ENCODE peak calls at places on chromosomes 7 and 10, in four cellular contexts. One of them, this sample, is unnamed. For H3K4me1, the result is how much of the 10 kb centered on the place peaks cover.

GRCh38 chr7:98674881-98675280 is 57.8 kb downstream of the NPTX2 start:
- DNase-seq in K562: no peak
- DNase-seq in SK-N-SH: no peak
- DNase-seq in HepG2: no peak
- DNase-seq in this sample: no peak

GRCh38 chr7:94431620-94432295 is 37.1 kb downstream of the COL1A2 start:
- DNase-seq in K562: no peak
- DNase-seq in SK-N-SH: no peak
- DNase-seq in HepG2: no peak
- DNase-seq in this sample: no peak

GRCh38 chr7:129777195-129777844 is 165.8 kb downstream of the NRF1 start:
- DNase-seq in K562: no peak
- DNase-seq in SK-N-SH: peak
- DNase-seq in HepG2: no peak
- DNase-seq in this sample: no peak

GRCh38 chr10:34985823-34986222 is 104.3 kb downstream of the CUL2 start:
- DNase-seq in K562: no peak
- DNase-seq in SK-N-SH: no peak
- DNase-seq in HepG2: peak
- DNase-seq in this sample: no peak

GRCh38 chr7:158285383-158285770 is 302.2 kb downstream of the PTPRN2 start:
- DNase-seq in K562: no peak
- DNase-seq in SK-N-SH: no peak
- DNase-seq in HepG2: no peak
- DNase-seq in this sample: no peak

GRCh38 chr10:127867805-127868204 is 24.9 kb downstream of the CLRN3 start:
- DNase-seq in K562: no peak
- DNase-seq in SK-N-SH: no peak
- DNase-seq in HepG2: no peak
- DNase-seq in this sample: no peak

GRCh38 chr7:66804001-66804400 is 63.5 kb downstream of the RABGEF1 start:
- DNase-seq in K562: no peak
- DNase-seq in SK-N-SH: no peak
- DNase-seq in HepG2: no peak
- DNase-seq in this sample: no peak

GRCh38 chr7:128830231-128831177 is at the start of gene FLNC:
- DNase-seq in K562: peak
- DNase-seq in SK-N-SH: peak
- DNase-seq in HepG2: no peak
- DNase-seq in this sample: no peak

GRCh38 chr10:72008096-72008933 is 44.1 kb downstream of the CHST3 start:
- DNase-seq in K562: no peak
- DNase-seq in SK-N-SH: peak
- DNase-seq in HepG2: peak
- DNase-seq in this sample: no peak

GRCh38 chr7:44461387-44461786 is 29.1 kb downstream of the NUDCD3 start:
- DNase-seq in K562: no peak
- DNase-seq in SK-N-SH: no peak
- DNase-seq in HepG2: no peak
- DNase-seq in this sample: no peak

GRCh38 chr10:77771851-77772250 is 134.2 kb upstream of the KCNMA1 start:
- DNase-seq in K562: no peak
- DNase-seq in SK-N-SH: no peak
- DNase-seq in HepG2: no peak
- DNase-seq in this sample: no peak

GRCh38 chr10:12405342-12406320 is 56.3 kb downstream of the CAMK1D start:
- DNase-seq in K562: no peak
- DNase-seq in SK-N-SH: no peak
- DNase-seq in HepG2: no peak
- DNase-seq in this sample: no peak

GRCh38 chr7:69871213-69871885 is 273.1 kb downstream of the AUTS2 start:
- DNase-seq in K562: no peak
- DNase-seq in SK-N-SH: peak
- DNase-seq in HepG2: no peak
- DNase-seq in this sample: no peak

GRCh38 chr10:49429458-49429857 is 33.6 kb upstream of the DRGX start:
- DNase-seq in K562: no peak
- DNase-seq in SK-N-SH: no peak
- DNase-seq in HepG2: no peak
- DNase-seq in this sample: no peak

GRCh38 chr7:130879191-130879590 is 145.2 kb upstream of the KLF14 start:
- DNase-seq in K562: no peak
- DNase-seq in SK-N-SH: no peak
- DNase-seq in HepG2: no peak
- DNase-seq in this sample: no peak

GRCh38 chr10:103442031-103442461 is 10.1 kb downstream of the CALHM2 start:
- DNase-seq in K562: no peak
- DNase-seq in SK-N-SH: no peak
- DNase-seq in HepG2: no peak
- DNase-seq in this sample: no peak

GRCh38 chr10:11515596-11516418 is 95.6 kb downstream of the USP6NL start:
- DNase-seq in K562: peak
- DNase-seq in SK-N-SH: peak
- DNase-seq in HepG2: peak
- DNase-seq in this sample: peak

GRCh38 chr10:11177926-11178453 is 160.3 kb downstream of the CELF2 start:
- DNase-seq in K562: peak
- DNase-seq in SK-N-SH: no peak
- DNase-seq in HepG2: no peak
- DNase-seq in this sample: no peak

GRCh38 chr10:10642741-10643280 is 374.9 kb upstream of the CELF2 start:
- DNase-seq in K562: no peak
- DNase-seq in SK-N-SH: no peak
- DNase-seq in HepG2: no peak
- DNase-seq in this sample: no peak

GRCh38 chr10:62054825-62055224 is 153.3 kb downstream of the ARID5B start:
- DNase-seq in K562: no peak
- DNase-seq in SK-N-SH: no peak
- DNase-seq in HepG2: no peak
- DNase-seq in this sample: no peak

GRCh38 chr7:23471090-23471859 is 984 bp upstream of the IGF2BP3 start:
- DNase-seq in K562: peak
- DNase-seq in SK-N-SH: peak
- DNase-seq in HepG2: peak
- DNase-seq in this sample: peak

GRCh38 chr7:84953294-84953693 is 233.6 kb downstream of the SEMA3D start:
- DNase-seq in K562: no peak
- DNase-seq in SK-N-SH: no peak
- DNase-seq in HepG2: no peak
- DNase-seq in this sample: no peak

GRCh38 chr7:4830176-4830575 is 31.7 kb downstream of the PAPOLB start:
- DNase-seq in K562: peak
- DNase-seq in SK-N-SH: peak
- DNase-seq in HepG2: peak
- DNase-seq in this sample: peak

DNA sequence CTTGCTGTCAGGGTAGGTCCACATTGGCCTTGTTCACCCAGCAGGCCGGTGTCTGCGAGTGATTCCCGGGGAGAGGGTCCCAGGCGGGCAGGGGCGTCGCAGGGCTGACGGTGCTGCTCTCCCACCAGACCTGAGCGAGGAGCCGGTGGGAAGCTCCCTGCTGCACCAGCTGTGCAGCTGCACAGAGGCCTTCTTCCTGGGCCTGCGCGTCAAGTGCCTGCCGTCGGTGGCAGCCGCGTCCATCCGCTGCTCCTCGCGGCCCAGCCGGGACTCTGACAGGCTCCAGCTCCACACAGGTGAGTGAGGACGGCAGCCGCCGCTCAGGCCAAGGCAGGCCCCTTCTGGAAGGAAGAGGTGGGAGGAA is 14.6 kb downstream of the AMZ1 start:
- DNase-seq in K562: no peak
- DNase-seq in SK-N-SH: no peak
- DNase-seq in HepG2: no peak
- DNase-seq in this sample: no peak
- H3K4me1 ChIP-seq in K562: under half
- H3K4me1 ChIP-seq in SK-N-SH: under half
- H3K4me1 ChIP-seq in HepG2: under half
- H3K4me1 ChIP-seq in this sample: under half

GRCh38 chr10:78934499-78934898 is 134.3 kb upstream of the ZMIZ1 start:
- DNase-seq in K562: no peak
- DNase-seq in SK-N-SH: no peak
- DNase-seq in HepG2: no peak
- DNase-seq in this sample: no peak
- TF ChIP-seq JUND in K562: no peak
- TF ChIP-seq JUND in SK-N-SH: no peak
- TF ChIP-seq JUND in HepG2: no peak
- TF ChIP-seq JUND in this sample: no peak

DNA sequence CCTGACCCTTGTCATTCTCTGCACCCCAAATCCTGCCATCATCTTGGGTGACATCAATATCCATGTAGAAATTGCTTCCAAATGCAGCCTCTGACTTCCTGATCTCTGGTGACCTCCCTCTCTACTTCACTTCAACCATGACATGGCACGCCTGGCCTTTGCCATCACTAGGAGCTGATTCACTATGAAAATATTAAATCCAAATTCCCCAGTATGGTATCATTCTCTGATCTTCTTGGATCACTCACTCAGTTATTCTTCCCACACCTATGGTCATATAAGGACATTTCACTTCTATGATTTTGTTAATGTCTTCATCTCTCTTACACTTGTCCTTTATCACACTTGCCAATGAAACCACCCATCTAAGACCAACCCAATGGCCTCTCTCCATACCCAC is 73.7 kb upstream of the ODAD2 start:
- DNase-seq in K562: no peak
- DNase-seq in SK-N-SH: no peak
- DNase-seq in HepG2: no peak
- DNase-seq in this sample: no peak
- TF ChIP-seq ELF1 in K562: no peak
- TF ChIP-seq ELF1 in SK-N-SH: no peak
- TF ChIP-seq ELF1 in HepG2: no peak
- TF ChIP-seq ELF1 in this sample: no peak

GRCh38 chr10:3829193-3830050 is 44.4 kb upstream of the KLF6 start:
- DNase-seq in K562: no peak
- DNase-seq in SK-N-SH: no peak
- DNase-seq in HepG2: no peak
- DNase-seq in this sample: no peak
- H3K4me1 ChIP-seq in K562: under half
- H3K4me1 ChIP-seq in SK-N-SH: under half
- H3K4me1 ChIP-seq in HepG2: half or more
- H3K4me1 ChIP-seq in this sample: under half

GRCh38 chr10:85527610-85528317 is 838.8 kb downstream of the GRID1 start:
- DNase-seq in K562: peak
- DNase-seq in SK-N-SH: no peak
- DNase-seq in HepG2: no peak
- DNase-seq in this sample: no peak
- TF ChIP-seq JUND in K562: no peak
- TF ChIP-seq JUND in SK-N-SH: no peak
- TF ChIP-seq JUND in HepG2: no peak
- TF ChIP-seq JUND in this sample: no peak

GRCh38 chr10:89699581-89700064 is 1.8 kb upstream of the KIF20B start:
- DNase-seq in K562: no peak
- DNase-seq in SK-N-SH: no peak
- DNase-seq in HepG2: peak
- DNase-seq in this sample: no peak
- TF ChIP-seq ELF1 in K562: no peak
- TF ChIP-seq ELF1 in SK-N-SH: no peak
- TF ChIP-seq ELF1 in HepG2: no peak
- TF ChIP-seq ELF1 in this sample: no peak

GRCh38 chr10:93379366-93380042 is 102.6 kb downstream of the MYOF start:
- DNase-seq in K562: no peak
- DNase-seq in SK-N-SH: no peak
- DNase-seq in HepG2: no peak
- DNase-seq in this sample: no peak
- H3K4me1 ChIP-seq in K562: under half
- H3K4me1 ChIP-seq in SK-N-SH: half or more
- H3K4me1 ChIP-seq in HepG2: under half
- H3K4me1 ChIP-seq in this sample: under half

GRCh38 chr7:111474723-111475418 is 87.4 kb downstream of the IMMP2L start:
- DNase-seq in K562: peak
- DNase-seq in SK-N-SH: no peak
- DNase-seq in HepG2: no peak
- DNase-seq in this sample: no peak

GRCh38 chr7:111475959-111476358 is 86.3 kb downstream of the IMMP2L start:
- DNase-seq in K562: peak
- DNase-seq in SK-N-SH: no peak
- DNase-seq in HepG2: no peak
- DNase-seq in this sample: no peak

GRCh38 chr7:111477462-111478225 is 84.6 kb downstream of the IMMP2L start:
- DNase-seq in K562: peak
- DNase-seq in SK-N-SH: no peak
- DNase-seq in HepG2: no peak
- DNase-seq in this sample: no peak

GRCh38 chr7:111475419-111475748 is 86.9 kb downstream of the IMMP2L start:
- DNase-seq in K562: no peak
- DNase-seq in SK-N-SH: no peak
- DNase-seq in HepG2: no peak
- DNase-seq in this sample: no peak

DNA sequence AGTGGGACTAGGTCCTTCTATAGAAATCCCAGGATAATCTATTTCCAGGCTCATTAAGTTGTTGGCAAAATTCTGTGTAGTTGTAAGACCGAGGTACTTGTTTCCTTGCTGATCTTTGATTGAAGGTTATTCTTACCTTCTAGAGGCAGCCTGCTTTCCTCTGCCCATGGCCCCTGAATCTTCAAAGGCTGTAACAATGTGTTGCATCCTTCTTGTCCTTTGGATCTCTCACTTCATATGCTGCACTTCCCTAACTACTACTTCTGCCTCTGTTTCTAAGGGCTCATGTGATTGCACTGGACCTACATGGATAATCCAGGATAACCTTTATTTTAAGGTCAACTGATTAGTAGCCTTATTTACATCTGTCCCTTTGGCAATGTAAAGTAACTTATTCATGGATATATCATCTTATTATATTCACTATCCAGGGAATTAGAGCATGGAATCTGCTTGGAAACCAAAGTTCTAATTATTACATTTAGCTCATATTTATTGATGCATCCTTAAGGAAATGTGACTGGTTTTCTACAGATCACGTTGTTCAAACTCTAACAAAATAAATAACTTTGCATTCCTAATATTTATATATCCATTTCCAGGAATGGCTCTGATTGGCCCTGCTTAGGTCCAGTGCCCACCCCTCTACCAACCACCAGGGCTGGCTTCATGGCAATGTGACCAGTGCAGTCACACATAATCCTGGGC is 85.6 kb downstream of the IMMP2L start:
- DNase-seq in K562: peak
- DNase-seq in SK-N-SH: no peak
- DNase-seq in HepG2: no peak
- DNase-seq in this sample: no peak
- TF ChIP-seq JUND in K562: no peak
- TF ChIP-seq JUND in SK-N-SH: no peak
- TF ChIP-seq JUND in HepG2: no peak
- TF ChIP-seq JUND in this sample: no peak

This sample was measured in HCT116.